ENCODE peak calls at places on chromosome 2, in ten cellular contexts. W is foreskin fibroblast, Z is RWPE1, Y is osteocyte, I is mammary epithelial cell, H is breast epithelium, C is A549, R is hepatic stellate cell, B is cardiac fibroblast, S is KG1. A is an unnamed sample.

GRCh38 chr2:233446121-233446520 is 91.8 kb downstream of the DGKD start:
- DNase-seq in W (no peak), Z (no peak), Y (no peak), I (no peak), H (no peak), C (no peak), R (no peak), B (no peak), S (no peak), A (no peak)

GRCh38 chr2:163471947-163472346 is 263.9 kb downstream of the FIGN start:
- DNase-seq in W (peak), Z (no peak), Y (no peak), I (peak), H (no peak), C (peak), R (no peak), B (peak), S (no peak), A (no peak)

GRCh38 chr2:121075006-121075545 is 209.9 kb downstream of the TFCP2L1 start:
- DNase-seq in W (peak), Z (peak), Y (no peak), I (peak), H (no peak), C (peak), R (peak), B (peak), S (no peak), A (peak)

GRCh38 chr2:1497122-1497611 is 83.9 kb downstream of the TPO start:
- DNase-seq in W (no peak), Z (no peak), Y (peak), I (no peak), H (no peak), C (no peak), R (no peak), B (no peak), S (no peak), A (no peak)

GRCh38 chr2:68336192-68336591 is 16.4 kb upstream of the CNRIP1 start:
- DNase-seq in W (peak), Z (peak), Y (no peak), I (peak), H (no peak), C (no peak), R (peak), B (peak), S (no peak), A (no peak)

GRCh38 chr2:205461678-205462665 is 220.3 kb upstream of the NRP2 start:
- DNase-seq in W (peak), Z (no peak), Y (no peak), I (no peak), H (no peak), C (no peak), R (no peak), B (no peak), S (no peak), A (no peak)

GRCh38 chr2:56191617-56192016 is 7.8 kb downstream of the CCDC85A start:
- DNase-seq in W (peak), Z (peak), Y (no peak), I (peak), H (no peak), C (peak), R (peak), B (peak), S (no peak), A (no peak)

GRCh38 chr2:208183526-208183925 is 6.3 kb downstream of the C2orf80 start:
- DNase-seq in W (no peak), Z (no peak), Y (peak), I (no peak), H (no peak), C (no peak), R (no peak), B (no peak), S (no peak), A (no peak)

GRCh38 chr2:153291718-153292117 is 186.8 kb downstream of the RPRM start:
- DNase-seq in W (no peak), Z (no peak), Y (no peak), I (no peak), H (no peak), C (no peak), R (no peak), B (no peak), S (no peak), A (no peak)

GRCh38 chr2:127097841-127098651 is 8.9 kb downstream of the BIN1 start:
- DNase-seq in W (no peak), Z (no peak), Y (no peak), I (no peak), H (no peak), C (no peak), R (no peak), B (no peak), S (no peak), A (no peak)

GRCh38 chr2:20415511-20415918 is 31.4 kb upstream of the RHOB start:
- DNase-seq in W (peak), Z (no peak), Y (no peak), I (peak), H (no peak), C (peak), R (peak), B (peak), S (no peak), A (no peak)

GRCh38 chr2:10530607-10531239 is 82.6 kb upstream of the ODC1 start:
- DNase-seq in W (no peak), Z (no peak), Y (no peak), I (no peak), H (no peak), C (no peak), R (no peak), B (no peak), S (no peak), A (no peak)

GRCh38 chr2:149204686-149205085 is 125.7 kb upstream of the LYPD6 start:
- DNase-seq in W (no peak), Z (no peak), Y (no peak), I (no peak), H (no peak), C (no peak), R (no peak), B (no peak), S (no peak), A (no peak)

GRCh38 chr2:45184606-45185005 is 175.4 kb upstream of the SIX2 start:
- DNase-seq in W (peak), Z (peak), Y (no peak), I (peak), H (no peak), C (no peak), R (peak), B (peak), S (no peak), A (no peak)

GRCh38 chr2:205903549-205904129 is 182.3 kb downstream of the INO80D start:
- DNase-seq in W (no peak), Z (no peak), Y (no peak), I (no peak), H (no peak), C (peak), R (no peak), B (peak), S (no peak), A (no peak)

GRCh38 chr2:130183500-130184373 is 1.7 kb downstream of the MZT2B start:
- DNase-seq in W (peak), Z (no peak), Y (no peak), I (no peak), H (no peak), C (no peak), R (no peak), B (peak), S (no peak), A (peak)

GRCh38 chr2:130936451-130936850 is 99.7 kb downstream of the ARHGEF4 start:
- DNase-seq in W (no peak), Z (no peak), Y (no peak), I (no peak), H (no peak), C (no peak), R (no peak), B (no peak), S (no peak), A (no peak)

GRCh38 chr2:54879037-54879436 is 155.6 kb downstream of the EML6 start:
- DNase-seq in W (no peak), Z (no peak), Y (no peak), I (no peak), H (no peak), C (no peak), R (no peak), B (no peak), S (no peak), A (no peak)

GRCh38 chr2:8030694-8031303 is 651.1 kb upstream of the ID2 start:
- DNase-seq in W (peak), Z (no peak), Y (peak), I (peak), H (no peak), C (no peak), R (peak), B (no peak), S (no peak), A (no peak)

GRCh38 chr2:225272173-225272572 is 127.3 kb upstream of the NYAP2 start:
- DNase-seq in W (no peak), Z (peak), Y (no peak), I (peak), H (no peak), C (no peak), R (no peak), B (no peak), S (no peak), A (no peak)

GRCh38 chr2:150486539-150487484 is 655 bp downstream of the RND3 start:
- DNase-seq in W (peak), Z (no peak), Y (no peak), I (no peak), H (peak), C (no peak), R (peak), B (peak), S (no peak), A (peak)

GRCh38 chr2:41962912-41963652 is 84.7 kb upstream of the PKDCC start:
- DNase-seq in W (no peak), Z (no peak), Y (no peak), I (no peak), H (no peak), C (no peak), R (no peak), B (no peak), S (no peak), A (no peak)

GRCh38 chr2:172964511-172964910 is 111.1 kb upstream of the MAP3K20 start:
- DNase-seq in W (peak), Z (no peak), Y (no peak), I (no peak), H (no peak), C (no peak), R (peak), B (peak), S (no peak), A (no peak)

GRCh38 chr2:19178175-19178574 is 180.2 kb downstream of the OSR1 start:
- DNase-seq in W (peak), Z (no peak), Y (no peak), I (peak), H (no peak), C (no peak), R (no peak), B (no peak), S (no peak), A (peak)

GRCh38 chr2:218398437-218399390 is 954 bp upstream of the CTDSP1 start:
- DNase-seq in W (peak), Z (peak), Y (no peak), I (peak), H (peak), C (peak), R (peak), B (peak), S (peak), A (peak)

GRCh38 chr2:23901966-23902942 is 24.7 kb downstream of the ATAD2B start:
- DNase-seq in W (peak), Z (peak), Y (no peak), I (peak), H (no peak), C (no peak), R (no peak), B (peak), S (no peak), A (no peak)

GRCh38 chr2:65039640-65040039 is 16.6 kb upstream of the CEP68 start:
- DNase-seq in W (no peak), Z (no peak), Y (no peak), I (no peak), H (no peak), C (no peak), R (no peak), B (no peak), S (no peak), A (no peak)

GRCh38 chr2:30208453-30208852 is 22.9 kb upstream of the LBH start:
- DNase-seq in W (peak), Z (peak), Y (peak), I (peak), H (peak), C (peak), R (peak), B (peak), S (no peak), A (peak)